ENCODE peak calls at places on chromosomes 6 and 20, in six cellular contexts. Y is tibial artery, V is fibroblast of mammary gland, R is fibroblast of pulmonary artery, X is cardiac muscle cell, I is choroid plexus epithelial cell. F is an unnamed sample.

GRCh38 chr20:25207149-25207959 is 11.8 kb downstream of the ENTPD6 start:
- DNase-seq in Y (no peak), V (no peak), R (no peak), X (no peak), I (no peak), F (peak)

GRCh38 chr6:87155920-87156600 is 695 bp downstream of the ZNF292 start:
- DNase-seq in Y (peak), V (peak), R (peak), X (peak), I (peak), F (peak)

GRCh38 chr6:11702796-11703130 is 75.8 kb downstream of the ADTRP start:
- DNase-seq in Y (no peak), V (no peak), R (no peak), X (no peak), I (no peak), F (no peak)

GRCh38 chr20:57567471-57568079 is 6.7 kb downstream of the PCK1 start:
- DNase-seq in Y (no peak), V (no peak), R (no peak), X (no peak), I (no peak), F (peak)

GRCh38 chr20:15763344-15763743 is 809.9 kb downstream of the KIF16B start:
- DNase-seq in Y (no peak), V (no peak), R (no peak), X (no peak), I (peak), F (peak)

GRCh38 chr6:56649782-56650181 is 7.1 kb upstream of the DST start:
- DNase-seq in Y (no peak), V (peak), R (peak), X (no peak), I (peak), F (peak)

GRCh38 chr6:149861603-149862423 is 2.3 kb downstream of the LRP11 start:
- DNase-seq in Y (no peak), V (no peak), R (no peak), X (no peak), I (no peak), F (no peak)

GRCh38 chr6:3195695-3196497 is 31.6 kb downstream of the TUBB2B start:
- DNase-seq in Y (no peak), V (peak), R (no peak), X (no peak), I (no peak), F (no peak)

GRCh38 chr20:16475225-16475624 is 98.0 kb downstream of the KIF16B start:
- DNase-seq in Y (no peak), V (no peak), R (peak), X (peak), I (peak), F (no peak)

GRCh38 chr6:105138141-105138540 is 41.7 kb downstream of the POPDC3 start:
- DNase-seq in Y (no peak), V (no peak), R (no peak), X (no peak), I (no peak), F (peak)

DNA sequence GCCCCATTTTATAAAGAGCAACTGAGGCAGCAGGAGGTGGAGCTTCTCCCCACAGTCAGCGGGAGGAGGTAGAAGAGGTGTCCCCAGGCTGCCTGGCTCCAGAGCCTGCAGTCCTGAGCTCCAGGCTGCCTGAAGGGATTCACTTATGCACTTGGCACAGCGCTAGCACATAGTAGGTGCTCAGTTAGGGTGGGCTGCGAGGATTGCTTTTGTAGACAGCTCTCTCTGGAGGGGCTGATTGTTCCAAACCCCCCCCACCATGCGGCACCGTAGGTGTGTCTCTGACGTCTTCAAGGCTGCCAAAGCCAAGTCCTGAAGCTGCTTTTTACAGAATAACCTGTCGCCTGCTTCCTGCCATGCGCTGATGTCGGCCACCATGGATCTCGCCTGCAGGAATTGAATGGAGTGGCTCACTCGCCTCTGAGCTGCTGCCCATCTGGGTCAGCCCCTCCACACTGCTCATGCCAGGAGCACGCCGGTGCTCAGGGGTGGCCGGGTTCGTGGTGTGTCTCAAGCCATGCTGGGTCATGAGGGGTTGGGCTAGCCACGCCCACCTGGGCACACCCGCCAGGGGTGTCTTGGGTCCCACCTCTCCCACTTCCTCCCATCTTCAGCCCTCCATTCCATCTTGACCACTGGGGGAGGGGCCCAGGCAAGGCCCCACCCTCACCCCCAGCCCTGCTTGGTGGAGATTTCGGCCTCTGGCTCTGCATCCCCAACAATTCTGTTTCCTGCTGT is 59.8 kb downstream of the BCAS4 start:
- DNase-seq in Y (no peak), V (no peak), R (no peak), X (no peak), I (no peak), F (peak)
- H3K4me3 ChIP-seq in Y (no peak), V (no peak), R (no peak), X (no peak), I (no peak), F (no peak)

DNA sequence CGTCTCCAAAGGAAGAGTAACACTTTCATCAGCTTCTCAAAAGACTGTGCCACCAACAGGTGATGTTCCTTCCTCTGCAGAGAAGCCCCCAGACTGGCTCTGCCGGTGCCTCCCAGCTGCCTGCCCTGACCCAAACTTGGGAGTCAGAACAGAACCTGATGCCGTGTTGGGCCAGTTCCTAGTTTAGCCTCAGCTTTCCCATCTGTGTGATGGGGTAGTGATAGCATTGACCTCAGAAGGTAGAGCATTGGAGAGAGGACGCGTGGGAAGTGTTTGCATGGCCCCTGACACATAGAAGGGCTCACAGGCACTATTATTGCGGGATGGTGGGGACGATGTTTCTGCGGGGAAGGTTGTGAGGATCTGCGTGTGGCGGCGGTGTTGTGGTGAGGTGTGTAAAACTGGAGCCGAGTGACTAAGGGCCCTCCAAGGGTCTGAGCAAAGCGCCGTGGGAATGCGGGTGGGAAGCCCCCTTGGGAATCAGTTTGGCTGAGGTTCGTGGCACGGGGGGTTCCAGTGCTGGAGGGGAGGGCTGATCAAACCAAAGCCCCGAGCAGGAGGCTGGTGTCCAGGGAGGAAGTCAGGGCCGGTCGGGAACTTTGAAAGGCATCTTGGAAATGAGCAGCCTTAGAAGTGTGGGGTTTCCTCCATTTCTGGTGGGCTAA is 1.7 kb downstream of the NTSR1 start:
- DNase-seq in Y (no peak), V (no peak), R (no peak), X (no peak), I (no peak), F (no peak)
- H3K4me3 ChIP-seq in Y (no peak), V (no peak), R (no peak), X (no peak), I (no peak), F (no peak)

GRCh38 chr20:48006036-48006833 is 221.0 kb upstream of the SULF2 start:
- DNase-seq in Y (no peak), V (no peak), R (no peak), X (no peak), I (no peak), F (no peak)
- H3K4me3 ChIP-seq in Y (no peak), V (no peak), R (no peak), X (no peak), I (no peak), F (no peak)

GRCh38 chr6:32689531-32690505 is 23.4 kb upstream of the HLA-DQB1 start:
- DNase-seq in Y (no peak), V (peak), R (peak), X (no peak), I (peak), F (no peak)

GRCh38 chr6:32692019-32692418 is 25.6 kb upstream of the HLA-DQB1 start:
- DNase-seq in Y (peak), V (no peak), R (peak), X (peak), I (no peak), F (no peak)
- H3K4me3 ChIP-seq in Y (no peak), V (no peak), R (no peak), X (no peak), I (no peak), F (no peak)

DNA sequence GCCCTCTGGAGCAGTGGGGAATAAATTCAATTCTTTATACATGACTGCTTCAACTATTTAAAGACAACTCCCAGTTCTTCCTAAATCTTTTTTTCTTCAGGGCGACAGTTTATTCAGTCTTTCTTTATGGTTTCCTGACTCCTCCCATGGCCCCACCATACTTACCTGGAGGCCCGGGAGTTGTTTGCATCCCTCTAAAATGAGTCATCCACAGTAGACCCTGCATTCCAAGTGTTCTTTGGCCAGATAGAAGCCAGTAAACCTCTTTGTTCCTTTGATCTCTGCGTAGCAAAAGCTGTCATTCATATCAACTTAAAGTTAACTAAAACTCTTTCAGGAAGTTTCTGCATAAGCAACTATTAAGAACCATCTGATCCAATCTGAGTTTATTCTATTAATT is 73.5 kb downstream of the LCA5 start:
- DNase-seq in Y (no peak), V (no peak), R (no peak), X (no peak), I (no peak), F (no peak)
- H3K4me3 ChIP-seq in Y (no peak), V (no peak), R (no peak), X (no peak), I (no peak), F (no peak)

GRCh38 chr6:27141472-27142015 is 106.0 kb upstream of the PRSS16 start:
- DNase-seq in Y (no peak), V (no peak), R (no peak), X (no peak), I (no peak), F (no peak)
- H3K4me3 ChIP-seq in Y (no peak), V (no peak), R (no peak), X (no peak), I (no peak), F (no peak)

DNA sequence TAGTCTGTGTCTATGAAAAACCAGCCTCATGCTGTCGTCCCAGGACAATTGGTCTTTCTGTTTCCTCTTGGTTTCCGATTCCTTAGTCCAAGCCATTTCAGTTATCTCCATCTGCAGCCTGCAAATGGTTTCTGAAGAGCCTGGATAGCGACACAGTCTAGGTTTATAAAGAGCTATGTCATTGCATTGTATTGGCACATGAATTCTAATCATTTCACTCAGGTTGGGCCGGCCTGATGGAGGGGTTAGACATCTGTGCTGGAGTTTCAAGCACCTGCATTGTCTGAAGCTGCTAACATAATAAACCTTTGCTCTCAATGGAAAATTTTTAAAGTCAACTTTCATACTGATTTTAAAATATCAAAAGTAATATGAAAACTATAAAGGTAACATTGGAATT is 232.6 kb upstream of the MAP3K7 start:
- DNase-seq in Y (no peak), V (no peak), R (no peak), X (no peak), I (no peak), F (no peak)
- H3K4me3 ChIP-seq in Y (no peak), V (no peak), R (no peak), X (no peak), I (no peak), F (no peak)

DNA sequence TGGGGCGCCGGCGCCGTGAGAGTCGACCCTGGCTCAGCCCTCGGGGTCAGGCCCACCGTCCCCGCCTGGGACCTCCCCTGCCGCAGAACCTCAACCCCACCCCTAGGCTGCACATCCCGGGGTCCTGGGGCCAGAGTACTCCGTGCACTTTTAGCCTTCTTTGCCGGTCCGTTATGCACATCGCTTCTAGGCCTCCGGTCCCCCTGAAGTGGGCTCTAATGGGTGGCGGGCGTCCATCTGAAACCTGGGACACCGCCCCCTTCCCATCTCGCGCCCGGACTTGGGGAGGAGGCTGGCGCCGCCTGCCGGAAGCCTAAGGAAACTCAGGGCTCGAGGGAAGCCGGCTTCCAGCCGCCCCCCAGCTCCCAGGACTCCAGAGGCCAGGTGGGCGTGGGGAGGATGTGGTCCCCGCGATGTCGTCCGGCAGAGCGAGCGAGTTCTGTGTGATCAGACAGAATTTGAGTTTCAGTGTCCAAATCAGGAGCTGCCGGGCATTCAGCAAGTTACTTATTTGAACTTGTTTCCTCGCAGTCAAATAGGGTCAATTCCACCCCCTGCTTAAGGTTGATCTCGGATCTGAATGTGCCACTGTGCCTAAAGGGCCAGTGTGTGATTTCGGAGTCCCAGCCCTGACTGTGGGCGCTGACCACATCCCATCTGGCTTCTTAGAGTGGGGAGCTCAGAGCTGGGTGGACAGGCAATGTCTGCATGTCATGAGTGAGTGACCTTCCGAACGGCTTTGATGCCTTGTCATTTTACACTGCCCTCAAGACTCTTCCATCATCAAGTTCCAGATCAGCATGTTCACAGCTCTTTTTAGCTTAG is 47.6 kb downstream of the CPXM1 start:
- DNase-seq in Y (no peak), V (peak), R (peak), X (peak), I (peak), F (peak)
- H3K4me3 ChIP-seq in Y (peak), V (peak), R (peak), X (peak), I (peak), F (peak)

GRCh38 chr6:169112483-169113320 is 140.9 kb downstream of the THBS2 start:
- DNase-seq in Y (no peak), V (no peak), R (no peak), X (no peak), I (no peak), F (no peak)
- H3K4me3 ChIP-seq in Y (no peak), V (no peak), R (no peak), X (no peak), I (no peak), F (no peak)

GRCh38 chr20:38298768-38299288 is 5.1 kb upstream of the BPI start:
- DNase-seq in Y (peak), V (peak), R (peak), X (no peak), I (peak), F (peak)
- H3K4me3 ChIP-seq in Y (no peak), V (no peak), R (no peak), X (no peak), I (no peak), F (no peak)

F was measured in osteoblast.